ENCODE peak calls at places on chromosome 17, in four cellular contexts. Y is K562, B is HCT116, S is HepG2. L is an unnamed sample.

GRCh38 chr17:66165537-66166123 is 26.3 kb downstream of the CEP112 start:
- DNase-seq in Y (peak; percentile 30), B (peak; percentile 58), S (peak; percentile 67), L (peak; percentile 12)

GRCh38 chr17:79760197-79760906 is 17.6 kb upstream of the CBX2 start:
- DNase-seq in S (peak; percentile 86), Y (no peak), B (no peak), L (no peak)

GRCh38 chr17:2704031-2704889 is 7.3 kb downstream of the CLUH start:
- DNase-seq in B (no peak), Y (no peak), S (no peak), L (no peak)

GRCh38 chr17:37131064-37131463 is 182.3 kb downstream of the AATF start:
- DNase-seq in S (no peak), B (no peak), Y (no peak), L (no peak)

GRCh38 chr17:6457688-6458190 is 13.5 kb downstream of the PIMREG start:
- DNase-seq in Y (no peak), S (peak; percentile 12), B (no peak), L (no peak)

GRCh38 chr17:31802502-31802901 is 56.5 kb downstream of the COPRS start:
- DNase-seq in B (peak; percentile 31), S (no peak), Y (peak; percentile 51), L (no peak)

GRCh38 chr17:48625502-48626201 is 506 bp downstream of the HOXB9 start:
- DNase-seq in Y (peak; percentile 72), S (no peak), B (no peak), L (no peak)

GRCh38 chr17:18258356-18259038 is at the start of gene FLII:
- DNase-seq in B (no peak), Y (peak; percentile 64), S (peak; percentile 19), L (no peak)

GRCh38 chr17:65398036-65398787 is 163.2 kb downstream of the AXIN2 start:
- DNase-seq in Y (no peak), B (no peak), S (no peak), L (no peak)

GRCh38 chr17:27921599-27921998 is 28.4 kb upstream of the LYRM9 start:
- DNase-seq in Y (no peak), B (no peak), S (no peak), L (no peak)

GRCh38 chr17:31294231-31294630 is 2.8 kb downstream of the OMG start:
- DNase-seq in Y (no peak), B (no peak), S (no peak), L (no peak)

GRCh38 chr17:4712526-4712925 is 2.1 kb downstream of the ARRB2 start:
- DNase-seq in S (no peak), B (no peak), Y (no peak), L (no peak)

GRCh38 chr17:50123649-50124349 is 6.2 kb downstream of the SAMD14 start:
- DNase-seq in S (no peak), Y (no peak), B (no peak), L (no peak)

GRCh38 chr17:80893604-80894438 is 97.8 kb upstream of the CHMP6 start:
- DNase-seq in B (no peak), S (no peak), Y (no peak), L (no peak)

GRCh38 chr17:80891096-80892018 is 100.3 kb upstream of the CHMP6 start:
- DNase-seq in Y (peak; percentile 69), S (no peak), B (peak; percentile 96), L (peak; percentile 53)

GRCh38 chr17:80890551-80890930 is 101.1 kb upstream of the CHMP6 start:
- DNase-seq in S (no peak), Y (no peak), B (no peak), L (no peak)

GRCh38 chr17:80892900-80893603 is 98.6 kb upstream of the CHMP6 start:
- DNase-seq in B (peak; percentile 53), S (no peak), Y (no peak), L (no peak)

GRCh38 chr17:80892019-80892855 is 99.4 kb upstream of the CHMP6 start:
- DNase-seq in Y (peak; percentile 87), B (peak; percentile 91), S (no peak), L (peak; percentile 77)
- TF ChIP-seq TCF7L2 in Y (no peak), B (peak; percentile 73), S (no peak), L (no peak)

GRCh38 chr17:71527311-71527710 is 593.5 kb upstream of the SOX9 start:
- DNase-seq in B (no peak), Y (no peak), S (no peak), L (no peak)

GRCh38 chr17:71528210-71528609 is 592.6 kb upstream of the SOX9 start:
- DNase-seq in Y (no peak), B (no peak), S (no peak), L (no peak)

GRCh38 chr17:71535311-71535710 is 585.5 kb upstream of the SOX9 start:
- DNase-seq in S (no peak), Y (no peak), B (no peak), L (no peak)

GRCh38 chr17:71530227-71530626 is 590.6 kb upstream of the SOX9 start:
- DNase-seq in B (no peak), S (no peak), Y (no peak), L (no peak)
- TF ChIP-seq TCF7L2 in B (no peak), S (no peak), Y (no peak), L (no peak)

GRCh38 chr17:29844339-29845048 is 85.5 kb downstream of the SSH2 start:
- DNase-seq in B (no peak), S (no peak), Y (peak; percentile 16), L (no peak)

GRCh38 chr17:29839656-29840055 is 90.4 kb downstream of the SSH2 start:
- DNase-seq in S (no peak), Y (no peak), B (no peak), L (no peak)

GRCh38 chr17:29838961-29839360 is 91.1 kb downstream of the SSH2 start:
- DNase-seq in B (no peak), S (no peak), Y (no peak), L (no peak)

GRCh38 chr17:29837531-29837930 is 92.5 kb downstream of the SSH2 start:
- DNase-seq in B (no peak), S (no peak), Y (no peak), L (no peak)

GRCh38 chr17:29840884-29841283 is 89.1 kb downstream of the SSH2 start:
- DNase-seq in S (no peak), B (no peak), Y (no peak), L (no peak)
- TF ChIP-seq TCF7L2 in S (no peak), B (no peak), Y (no peak), L (no peak)

GRCh38 chr17:696412-696811 is 18.2 kb downstream of the VPS53 start:
- DNase-seq in B (no peak), S (no peak), Y (no peak), L (no peak)

GRCh38 chr17:697682-698081 is 17.0 kb downstream of the VPS53 start:
- DNase-seq in S (no peak), Y (no peak), B (no peak), L (no peak)

GRCh38 chr17:691423-691822 is 23.2 kb downstream of the VPS53 start:
- DNase-seq in S (no peak), B (no peak), Y (no peak), L (no peak)

GRCh38 chr17:692116-692515 is 22.5 kb downstream of the VPS53 start:
- DNase-seq in S (no peak), B (no peak), Y (no peak), L (no peak)

GRCh38 chr17:694239-694638 is 20.4 kb downstream of the VPS53 start:
- DNase-seq in S (no peak), B (no peak), Y (no peak), L (peak; percentile 91)
- TF ChIP-seq TCF7L2 in S (no peak), B (no peak), Y (no peak), L (no peak)

GRCh38 chr17:74807376-74807775 is 31.2 kb upstream of the NAT9 start:
- DNase-seq in B (no peak), S (no peak), Y (no peak), L (no peak)
- TF ChIP-seq TCF7L2 in B (no peak), S (no peak), Y (no peak), L (no peak)

GRCh38 chr17:957856-958421 is 21.6 kb downstream of the NXN start:
- DNase-seq in Y (no peak), B (no peak), S (no peak), L (no peak)

GRCh38 chr17:958712-959451 is 20.7 kb downstream of the NXN start:
- DNase-seq in B (no peak), Y (no peak), S (no peak), L (no peak)

GRCh38 chr17:954431-955164 is 25.0 kb downstream of the NXN start:
- DNase-seq in B (no peak), Y (no peak), S (peak; percentile 90), L (no peak)

GRCh38 chr17:953767-954166 is 25.8 kb downstream of the NXN start:
- DNase-seq in Y (no peak), B (no peak), S (no peak), L (no peak)

GRCh38 chr17:956905-957304 is 22.7 kb downstream of the NXN start:
- DNase-seq in S (no peak), Y (peak; percentile 12), B (no peak), L (no peak)
- TF ChIP-seq TCF7L2 in S (no peak), Y (no peak), B (no peak), L (no peak)

DNA sequence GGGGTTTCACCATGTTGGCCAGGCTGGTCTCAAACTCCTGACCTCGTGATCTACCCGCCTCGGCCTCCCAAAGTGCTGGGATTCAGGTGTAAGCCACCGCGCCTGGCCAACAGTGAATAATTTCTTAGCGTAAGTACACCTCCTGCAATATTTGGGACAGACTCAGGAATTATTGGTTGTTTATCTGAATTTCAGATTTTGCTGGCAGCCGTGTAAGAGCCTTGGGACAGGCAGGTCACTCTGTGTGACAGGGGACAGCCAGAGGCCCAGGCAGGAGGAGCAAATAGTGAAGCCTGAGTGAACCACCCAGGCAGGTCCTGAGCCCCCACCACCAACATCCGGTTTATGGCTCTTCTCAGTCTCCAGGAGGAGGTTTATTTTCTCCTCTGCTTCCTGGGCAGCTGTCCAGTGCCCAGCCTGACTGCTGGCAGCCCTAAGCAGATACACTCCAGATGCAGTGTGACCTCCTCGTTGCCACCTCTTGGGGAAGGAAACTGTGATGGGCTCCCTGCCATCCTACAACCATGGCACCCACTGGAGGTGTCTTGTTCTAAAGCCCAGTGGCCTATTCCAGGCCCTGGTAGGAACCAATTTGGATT is 26.2 kb upstream of the ADORA2B start:
- DNase-seq in B (no peak), S (no peak), Y (no peak), L (no peak)
- TF ChIP-seq TCF7L2 in B (no peak), S (no peak), Y (no peak), L (no peak)

GRCh38 chr17:45857977-45858708 is 13.5 kb downstream of the SPPL2C start:
- DNase-seq in S (peak; percentile 40), B (no peak), Y (peak; percentile 55), L (no peak)
- TF ChIP-seq TCF7L2 in S (no peak), B (no peak), Y (no peak), L (no peak)

GRCh38 chr17:14095202-14095601 is 25.9 kb downstream of the COX10 start:
- DNase-seq in S (no peak), Y (no peak), B (no peak), L (no peak)

GRCh38 chr17:14094676-14095075 is 25.4 kb downstream of the COX10 start:
- DNase-seq in B (no peak), S (no peak), Y (no peak), L (no peak)

GRCh38 chr17:14092808-14093207 is 23.5 kb downstream of the COX10 start:
- DNase-seq in Y (no peak), B (no peak), S (no peak), L (no peak)

GRCh38 chr17:14098246-14098645 is 28.9 kb downstream of the COX10 start:
- DNase-seq in B (no peak), Y (no peak), S (no peak), L (no peak)

GRCh38 chr17:14095630-14096029 is 26.3 kb downstream of the COX10 start:
- DNase-seq in Y (no peak), S (no peak), B (no peak), L (no peak)
- TF ChIP-seq TCF7L2 in Y (no peak), S (no peak), B (no peak), L (no peak)

L was measured in Panc1.